ENCODE peak calls at places on chromosomes 12 and 14, in four cellular contexts. T is tibial nerve, A is A549, H is sigmoid colon. Y is an unnamed sample.
A peak's percentile ranks its signal among the peaks of the same experiment; 100 is the strongest.

GRCh38 chr12:80936642-80937390 is 918 bp downstream of the LIN7A start:
- DNase-seq in T (no peak), A (peak; percentile 49), H (peak; percentile 69), Y (peak; percentile 39)

GRCh38 chr12:104520242-104520900 is 63.6 kb downstream of the CHST11 start:
- DNase-seq in T (no peak), A (no peak), H (no peak), Y (no peak)

GRCh38 chr12:39348523-39348922 is 94.4 kb downstream of the KIF21A start:
- DNase-seq in T (no peak), A (no peak), H (no peak), Y (no peak)

GRCh38 chr14:81345781-81346180 is 54.3 kb downstream of the STON2 start:
- DNase-seq in T (no peak), A (no peak), H (no peak), Y (no peak)

GRCh38 chr14:47919994-47920393 is 244.6 kb upstream of the MDGA2 start:
- DNase-seq in T (no peak), A (no peak), H (peak; percentile 52), Y (no peak)

GRCh38 chr12:8914716-8915526 is 612 bp downstream of the PHC1 start:
- DNase-seq in T (no peak), A (peak; percentile 71), H (peak; percentile 77), Y (peak; percentile 59)

GRCh38 chr14:32472512-32473472 is 143.7 kb downstream of the AKAP6 start:
- DNase-seq in T (no peak), A (peak; percentile 6), H (no peak), Y (no peak)

GRCh38 chr12:2613674-2614073 is 181.1 kb upstream of the FKBP4 start:
- DNase-seq in T (no peak), A (peak; percentile 66), H (peak; percentile 71), Y (no peak)

GRCh38 chr12:75862692-75863471 is 168.7 kb downstream of the PHLDA1 start:
- DNase-seq in T (no peak), A (peak; percentile 90), H (no peak), Y (no peak)

GRCh38 chr12:27161458-27162228 is 79.3 kb upstream of the C12orf71 start:
- DNase-seq in T (no peak), A (peak; percentile 30), H (no peak), Y (no peak)
- H3K4me3 ChIP-seq in T (no peak overlapping the region), A (no peak overlapping the region), H (no peak overlapping the region), Y (no peak overlapping the region)

GRCh38 chr14:50762931-50763300 is 68.0 kb downstream of the NIN start:
- DNase-seq in T (no peak), A (no peak), H (no peak), Y (no peak)
- TF ChIP-seq EP300 in T (no peak), A (no peak), H (no peak), Y (no peak)

DNA sequence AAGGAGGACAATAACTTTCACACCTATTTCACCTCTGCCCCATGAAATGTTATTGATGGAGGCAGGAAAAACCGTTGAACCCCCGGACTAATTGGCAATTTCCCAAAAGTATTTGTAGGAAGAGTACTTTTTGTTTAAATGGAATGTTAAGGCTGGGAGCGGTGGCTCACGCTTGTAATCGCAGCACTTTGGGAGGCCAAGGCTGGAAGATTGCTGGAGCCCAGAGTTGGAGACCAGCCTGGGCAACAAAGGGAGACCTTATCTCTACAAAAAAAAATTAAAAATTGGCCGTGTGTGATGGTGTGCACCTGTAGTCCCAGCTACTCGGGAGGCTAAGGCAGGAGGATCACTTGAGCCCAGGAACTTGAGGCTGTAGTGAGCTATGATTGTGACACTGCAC is 26.0 kb upstream of the SPTLC2 start:
- DNase-seq in T (no peak), A (no peak), H (no peak), Y (no peak)
- H3K4me3 ChIP-seq in T (peak overlapping the region; percentile 49), A (no peak overlapping the region), H (no peak overlapping the region), Y (peak overlapping the region; percentile 34)

GRCh38 chr12:84766375-84766774 is 146.2 kb downstream of the SLC6A15 start:
- DNase-seq in T (no peak), A (no peak), H (no peak), Y (no peak)
- TF ChIP-seq EP300 in T (no peak), A (no peak), H (no peak), Y (no peak)

GRCh38 chr12:29497588-29497987 is at the start of gene OVCH1:
- DNase-seq in T (no peak), A (no peak), H (no peak), Y (no peak)

GRCh38 chr12:29486972-29487371 is 10.5 kb downstream of the OVCH1 start:
- DNase-seq in T (no peak), A (no peak), H (no peak), Y (no peak)

GRCh38 chr12:29492884-29493283 is 4.6 kb downstream of the OVCH1 start:
- DNase-seq in T (no peak), A (no peak), H (no peak), Y (no peak)
- H3K4me3 ChIP-seq in T (no peak overlapping the region), A (no peak overlapping the region), H (no peak overlapping the region), Y (no peak overlapping the region)

DNA sequence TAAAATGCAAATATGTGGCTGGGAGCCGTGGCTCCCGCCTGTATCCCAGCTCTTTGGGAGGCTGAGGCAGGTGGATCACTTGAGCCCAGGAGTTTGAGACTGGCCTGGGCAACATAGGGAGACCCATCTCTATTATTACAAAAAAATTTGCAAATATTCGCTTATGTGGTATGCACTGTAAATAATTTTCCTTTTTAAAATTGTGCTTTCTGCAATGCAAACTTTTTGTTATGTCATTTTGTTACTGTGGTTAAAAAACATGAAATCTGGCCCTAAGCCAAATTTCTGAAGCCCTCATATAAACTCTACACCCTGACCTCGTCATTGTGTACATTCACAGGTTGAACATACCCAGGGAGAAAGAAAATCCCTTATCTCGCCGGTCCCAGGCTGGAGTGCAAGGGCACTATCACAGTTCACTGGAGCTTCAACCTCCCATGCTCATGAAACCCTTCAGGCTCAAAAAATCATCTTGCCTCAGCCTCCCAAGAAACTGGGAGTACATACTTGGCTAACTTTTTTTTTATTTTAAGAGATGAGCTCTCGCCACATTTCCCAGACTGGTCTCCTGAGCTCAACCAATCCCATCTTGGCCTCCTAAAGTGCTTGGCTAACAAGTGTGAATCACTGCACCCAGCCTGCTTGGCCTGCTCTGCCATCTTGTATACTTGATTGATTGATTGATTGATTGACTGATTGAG is 24.7 kb downstream of the TRAPPC6B start:
- DNase-seq in T (no peak), A (no peak), H (no peak), Y (no peak)
- TF ChIP-seq EP300 in T (no peak), A (no peak), H (no peak), Y (no peak)

GRCh38 chr14:49896956-49897355 is 4.1 kb downstream of the ARF6 start:
- DNase-seq in T (no peak), A (no peak), H (no peak), Y (no peak)
- H3K4me3 ChIP-seq in T (no peak overlapping the region), A (peak overlapping the region; percentile 67), H (no peak overlapping the region), Y (no peak overlapping the region)

DNA sequence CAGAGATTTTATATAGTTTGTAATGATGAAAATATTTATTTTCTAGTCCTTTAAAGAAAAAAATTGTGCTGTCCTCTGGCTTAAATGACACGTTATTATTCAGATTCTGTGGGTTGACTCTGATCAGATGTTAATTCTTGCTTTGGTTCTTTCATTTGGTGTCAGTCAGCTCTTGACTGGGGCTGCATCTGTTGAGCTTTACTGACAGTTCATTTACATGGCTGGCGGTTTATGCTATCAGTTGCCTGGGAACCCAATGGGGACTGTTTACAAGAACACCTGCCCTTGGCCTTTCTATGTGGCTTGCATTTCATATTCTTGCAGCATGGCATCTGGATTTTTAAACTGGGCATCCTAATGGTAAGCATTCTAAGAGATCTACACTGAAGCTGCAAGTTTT is 667.1 kb upstream of the FBXO33 start:
- DNase-seq in T (no peak), A (no peak), H (no peak), Y (no peak)
- TF ChIP-seq EP300 in T (no peak), A (no peak), H (no peak), Y (no peak)

DNA sequence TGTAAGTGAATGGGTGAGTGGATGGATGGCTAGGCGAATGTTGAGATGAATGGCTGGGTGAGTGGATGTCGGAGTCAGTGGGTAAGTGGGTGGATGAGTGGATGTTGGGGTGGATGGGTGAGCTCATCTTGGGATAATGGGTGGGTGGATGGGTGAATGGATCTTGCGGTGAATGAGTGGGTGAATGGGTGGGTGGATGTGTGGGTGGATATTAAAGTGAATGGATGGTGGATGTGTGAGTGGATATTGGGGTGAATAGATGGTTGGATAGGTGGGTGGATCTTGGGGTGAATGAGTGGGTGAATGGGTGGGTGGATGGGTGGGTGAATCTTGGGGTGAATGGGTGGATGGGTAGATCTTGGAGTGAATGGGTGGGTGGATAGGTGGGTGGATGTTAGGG is 51.9 kb downstream of the CMKLR1 start:
- DNase-seq in T (no peak), A (no peak), H (no peak), Y (no peak)
- H3K4me3 ChIP-seq in T (no peak overlapping the region), A (no peak overlapping the region), H (no peak overlapping the region), Y (no peak overlapping the region)

Y was measured in ovary.